ENCODE peak calls at places on chromosomes 11 and 22, in six cellular contexts. One of them, this sample, is unnamed.

GRCh38 chr22:49934144-49934890 is 15.9 kb downstream of the CRELD2 start:
- DNase-seq in prostate gland: peak
- DNase-seq in IMR-90: peak
- DNase-seq in HCT116: no peak
- DNase-seq in A549: no peak
- DNase-seq in uterus: peak
- DNase-seq in this sample: peak

GRCh38 chr11:95074806-95075563 is 8.3 kb downstream of the SRSF8 start:
- DNase-seq in prostate gland: no peak
- DNase-seq in IMR-90: no peak
- DNase-seq in HCT116: no peak
- DNase-seq in A549: no peak
- DNase-seq in uterus: no peak
- DNase-seq in this sample: no peak

GRCh38 chr11:107769189-107769588 is 57.3 kb upstream of the SLN start:
- DNase-seq in prostate gland: no peak
- DNase-seq in IMR-90: peak
- DNase-seq in HCT116: peak
- DNase-seq in A549: no peak
- DNase-seq in uterus: no peak
- DNase-seq in this sample: no peak

GRCh38 chr11:92259861-92260260 is 35.2 kb downstream of the FAT3 start:
- DNase-seq in prostate gland: no peak
- DNase-seq in IMR-90: no peak
- DNase-seq in HCT116: no peak
- DNase-seq in A549: no peak
- DNase-seq in uterus: no peak
- DNase-seq in this sample: no peak

GRCh38 chr11:23021287-23021863 is 161.1 kb upstream of the CCDC179 start:
- DNase-seq in prostate gland: no peak
- DNase-seq in IMR-90: peak
- DNase-seq in HCT116: no peak
- DNase-seq in A549: peak
- DNase-seq in uterus: no peak
- DNase-seq in this sample: peak

GRCh38 chr11:122220321-122220720 is 104.3 kb upstream of the BLID start:
- DNase-seq in prostate gland: no peak
- DNase-seq in IMR-90: peak
- DNase-seq in HCT116: no peak
- DNase-seq in A549: no peak
- DNase-seq in uterus: no peak
- DNase-seq in this sample: no peak

GRCh38 chr22:28604961-28605360 is 74.7 kb downstream of the TTC28 start:
- DNase-seq in prostate gland: no peak
- DNase-seq in IMR-90: peak
- DNase-seq in HCT116: no peak
- DNase-seq in A549: no peak
- DNase-seq in uterus: no peak
- DNase-seq in this sample: no peak

GRCh38 chr22:22928666-22929380 is 41.2 kb downstream of the IGLL5 start:
- DNase-seq in prostate gland: no peak
- DNase-seq in IMR-90: peak
- DNase-seq in HCT116: no peak
- DNase-seq in A549: no peak
- DNase-seq in uterus: no peak
- DNase-seq in this sample: peak

GRCh38 chr11:94964934-94965333 is 8.4 kb downstream of the CWC15 start:
- DNase-seq in prostate gland: no peak
- DNase-seq in IMR-90: no peak
- DNase-seq in HCT116: no peak
- DNase-seq in A549: no peak
- DNase-seq in uterus: no peak
- DNase-seq in this sample: no peak

GRCh38 chr11:10287766-10288165 is 6.3 kb downstream of the SBF2 start:
- DNase-seq in prostate gland: no peak
- DNase-seq in IMR-90: no peak
- DNase-seq in HCT116: no peak
- DNase-seq in A549: no peak
- DNase-seq in uterus: no peak
- DNase-seq in this sample: no peak

GRCh38 chr22:40401532-40401931 is 31.1 kb downstream of the SGSM3 start:
- DNase-seq in prostate gland: no peak
- DNase-seq in IMR-90: no peak
- DNase-seq in HCT116: no peak
- DNase-seq in A549: no peak
- DNase-seq in uterus: no peak
- DNase-seq in this sample: no peak

GRCh38 chr22:39144101-39144815 is 8.2 kb downstream of the CBX7 start:
- DNase-seq in prostate gland: no peak
- DNase-seq in IMR-90: peak
- DNase-seq in HCT116: no peak
- DNase-seq in A549: no peak
- DNase-seq in uterus: peak
- DNase-seq in this sample: peak

GRCh38 chr22:24466831-24467249 is 28.3 kb upstream of the UPB1 start:
- DNase-seq in prostate gland: no peak
- DNase-seq in IMR-90: peak
- DNase-seq in HCT116: peak
- DNase-seq in A549: no peak
- DNase-seq in uterus: peak
- DNase-seq in this sample: no peak

GRCh38 chr22:50087646-50088045 is 2.2 kb upstream of the MOV10L1 start:
- DNase-seq in prostate gland: no peak
- DNase-seq in IMR-90: no peak
- DNase-seq in HCT116: no peak
- DNase-seq in A549: no peak
- DNase-seq in uterus: no peak
- DNase-seq in this sample: no peak

GRCh38 chr22:45238431-45239377 is 2.0 kb downstream of the KIAA0930 start:
- DNase-seq in prostate gland: no peak
- DNase-seq in IMR-90: no peak
- DNase-seq in HCT116: no peak
- DNase-seq in A549: no peak
- DNase-seq in uterus: no peak
- DNase-seq in this sample: no peak

GRCh38 chr22:41469218-41469851 is 418 bp downstream of the ACO2 start:
- DNase-seq in prostate gland: no peak
- DNase-seq in IMR-90: no peak
- DNase-seq in HCT116: no peak
- DNase-seq in A549: no peak
- DNase-seq in uterus: no peak
- DNase-seq in this sample: no peak

GRCh38 chr11:12185914-12186313 is 75.5 kb downstream of the MICAL2 start:
- DNase-seq in prostate gland: no peak
- DNase-seq in IMR-90: peak
- DNase-seq in HCT116: no peak
- DNase-seq in A549: no peak
- DNase-seq in uterus: no peak
- DNase-seq in this sample: no peak

GRCh38 chr11:46855167-46855566 is 9.1 kb upstream of the CKAP5 start:
- DNase-seq in prostate gland: no peak
- DNase-seq in IMR-90: peak
- DNase-seq in HCT116: no peak
- DNase-seq in A549: no peak
- DNase-seq in uterus: no peak
- DNase-seq in this sample: no peak

GRCh38 chr11:843818-844692 is 1.4 kb downstream of the TSPAN4 start:
- DNase-seq in prostate gland: peak
- DNase-seq in IMR-90: peak
- DNase-seq in HCT116: no peak
- DNase-seq in A549: peak
- DNase-seq in uterus: peak
- DNase-seq in this sample: peak

GRCh38 chr11:117823294-117823940 is 1.1 kb downstream of the FXYD2 start:
- DNase-seq in prostate gland: no peak
- DNase-seq in IMR-90: no peak
- DNase-seq in HCT116: no peak
- DNase-seq in A549: no peak
- DNase-seq in uterus: peak
- DNase-seq in this sample: no peak

GRCh38 chr11:117820516-117820915 is 4.0 kb downstream of the FXYD2 start:
- DNase-seq in prostate gland: no peak
- DNase-seq in IMR-90: no peak
- DNase-seq in HCT116: no peak
- DNase-seq in A549: no peak
- DNase-seq in uterus: no peak
- DNase-seq in this sample: no peak

GRCh38 chr11:117822522-117823033 is 2.0 kb downstream of the FXYD2 start:
- DNase-seq in prostate gland: no peak
- DNase-seq in IMR-90: no peak
- DNase-seq in HCT116: no peak
- DNase-seq in A549: no peak
- DNase-seq in uterus: peak
- DNase-seq in this sample: no peak

GRCh38 chr11:117821431-117821830 is 3.1 kb downstream of the FXYD2 start:
- DNase-seq in prostate gland: no peak
- DNase-seq in IMR-90: no peak
- DNase-seq in HCT116: no peak
- DNase-seq in A549: no peak
- DNase-seq in uterus: no peak
- DNase-seq in this sample: no peak

GRCh38 chr11:117822031-117822521 is 2.5 kb downstream of the FXYD2 start:
- DNase-seq in prostate gland: no peak
- DNase-seq in IMR-90: no peak
- DNase-seq in HCT116: no peak
- DNase-seq in A549: no peak
- DNase-seq in uterus: no peak
- DNase-seq in this sample: no peak
- TF ChIP-seq POLR2A in prostate gland: no peak
- TF ChIP-seq POLR2A in IMR-90: no peak
- TF ChIP-seq POLR2A in HCT116: no peak
- TF ChIP-seq POLR2A in A549: no peak
- TF ChIP-seq POLR2A in uterus: no peak
- TF ChIP-seq POLR2A in this sample: no peak

DNA sequence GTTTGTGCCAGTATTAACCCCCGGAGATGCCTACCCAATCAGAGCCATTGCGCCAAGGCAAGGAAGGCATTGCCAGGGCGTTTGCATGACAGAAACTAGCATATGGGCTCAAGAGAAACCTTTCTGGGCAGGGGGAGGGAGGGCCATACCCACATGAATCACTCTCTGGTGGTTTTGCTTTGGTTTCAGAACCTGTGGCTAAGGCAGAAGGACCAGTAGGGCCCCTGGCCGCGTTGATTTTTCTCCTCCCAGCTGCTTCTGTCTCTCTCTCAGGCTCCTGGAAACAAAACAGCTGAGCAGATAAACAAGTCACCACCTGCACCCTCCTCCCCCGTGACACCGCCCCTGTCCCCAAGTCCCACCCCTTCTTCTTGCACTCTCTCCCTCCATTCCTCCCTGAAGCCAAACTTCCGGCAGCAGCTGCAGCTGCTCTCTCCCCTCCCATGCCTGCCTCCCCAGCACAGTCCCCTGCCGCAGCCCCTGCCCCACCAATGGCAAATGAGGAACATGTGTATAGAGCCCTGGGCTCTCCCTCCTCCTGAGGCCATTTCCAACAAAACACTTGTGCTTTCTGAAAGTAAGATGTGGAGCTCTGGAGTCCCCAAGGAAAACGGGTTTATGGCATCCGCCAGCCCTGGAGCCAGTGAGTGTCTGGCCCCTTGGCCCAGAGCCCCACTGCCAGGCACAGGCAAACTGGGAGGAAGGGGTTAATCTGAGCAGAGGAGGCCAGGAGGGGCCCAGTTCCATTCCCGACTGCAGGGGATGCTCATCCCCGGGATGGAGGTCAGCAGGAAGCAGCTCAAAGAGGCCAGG is 39.0 kb upstream of the ADA2 start:
- DNase-seq in prostate gland: peak
- DNase-seq in IMR-90: no peak
- DNase-seq in HCT116: no peak
- DNase-seq in A549: no peak
- DNase-seq in uterus: peak
- DNase-seq in this sample: peak
- TF ChIP-seq POLR2A in prostate gland: peak
- TF ChIP-seq POLR2A in IMR-90: no peak
- TF ChIP-seq POLR2A in HCT116: no peak
- TF ChIP-seq POLR2A in A549: no peak
- TF ChIP-seq POLR2A in uterus: no peak
- TF ChIP-seq POLR2A in this sample: no peak

GRCh38 chr11:65431452-65432132 is 9.0 kb downstream of the NEAT1 start:
- DNase-seq in prostate gland: no peak
- DNase-seq in IMR-90: peak
- DNase-seq in HCT116: no peak
- DNase-seq in A549: no peak
- DNase-seq in uterus: peak
- DNase-seq in this sample: no peak
- TF ChIP-seq POLR2A in prostate gland: no peak
- TF ChIP-seq POLR2A in IMR-90: peak
- TF ChIP-seq POLR2A in HCT116: peak
- TF ChIP-seq POLR2A in A549: no peak
- TF ChIP-seq POLR2A in uterus: no peak
- TF ChIP-seq POLR2A in this sample: no peak

DNA sequence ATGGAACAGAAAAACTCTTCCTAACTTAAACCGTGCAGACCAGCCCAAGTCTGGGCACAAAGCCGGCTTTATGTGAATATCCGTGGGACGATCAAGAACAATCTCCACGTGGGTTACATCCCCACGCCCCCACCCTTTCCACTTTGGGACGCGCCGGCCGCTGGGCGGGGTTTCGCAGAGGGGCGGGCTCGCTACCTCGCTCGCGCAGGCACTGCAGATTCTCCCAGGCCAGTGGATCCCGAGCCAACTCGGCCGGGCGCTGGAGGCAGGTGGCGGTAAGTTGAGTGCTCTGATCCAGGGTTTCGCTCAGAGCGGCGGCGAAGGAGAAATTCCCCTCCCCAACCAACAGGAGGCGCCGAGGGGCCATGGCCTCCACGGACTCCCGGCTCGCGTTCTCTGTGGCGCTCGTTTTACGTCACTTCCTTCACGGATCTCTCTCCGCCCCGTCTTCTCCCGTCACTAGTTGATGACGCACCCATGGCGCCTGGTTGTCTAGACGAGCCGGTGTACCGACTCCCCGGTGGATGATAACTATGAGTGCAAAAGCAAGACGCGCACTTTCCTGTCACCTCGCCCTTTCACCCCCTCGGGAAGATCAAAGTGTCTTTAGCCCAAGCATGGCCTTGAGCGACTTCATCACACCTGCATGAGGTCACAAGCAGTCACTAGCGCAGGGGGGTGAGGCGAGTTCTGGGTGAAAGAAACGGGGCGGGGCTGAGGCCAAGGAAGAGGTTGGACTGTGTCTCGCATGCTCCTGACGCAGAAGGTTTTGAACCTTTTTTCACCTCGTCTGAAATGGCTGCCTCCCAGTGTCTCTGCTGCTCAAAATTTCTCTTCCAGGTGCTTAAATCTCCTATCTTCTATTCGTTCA is at the start of the genes CFAP68 and FDXACB1:
- DNase-seq in prostate gland: peak
- DNase-seq in IMR-90: peak
- DNase-seq in HCT116: peak
- DNase-seq in A549: peak
- DNase-seq in uterus: peak
- DNase-seq in this sample: peak
- TF ChIP-seq POLR2A in prostate gland: peak
- TF ChIP-seq POLR2A in IMR-90: peak
- TF ChIP-seq POLR2A in HCT116: peak
- TF ChIP-seq POLR2A in A549: peak
- TF ChIP-seq POLR2A in uterus: peak
- TF ChIP-seq POLR2A in this sample: peak